ENCODE peak calls at places on chromosomes 3 and 15, in five cellular contexts. Q is NT2/D1, B is HepG2, L is GM12878, C is H1. H is an unnamed sample.

GRCh38 chr3:53231532-53232511 is 24.0 kb downstream of the TKT start:
- DNase-seq in L (no peak), B (no peak), C (no peak), Q (no peak), H (peak)

GRCh38 chr3:38131621-38132369 is 5.1 kb downstream of the ACAA1 start:
- DNase-seq in B (no peak), Q (no peak), C (peak), L (no peak), H (peak)

GRCh38 chr15:57910672-57911071 is 154.8 kb downstream of the ALDH1A2 start:
- DNase-seq in L (no peak), Q (no peak), B (no peak), C (no peak), H (no peak)

GRCh38 chr3:179957264-179957845 is 79.4 kb downstream of the PEX5L start:
- DNase-seq in L (no peak), C (no peak), Q (no peak), B (no peak), H (no peak)

GRCh38 chr3:14957933-14958332 is 10.6 kb downstream of the NR2C2 start:
- DNase-seq in Q (no peak), C (no peak), L (no peak), B (no peak), H (no peak)

GRCh38 chr3:184336484-184337230 is 743 bp upstream of the FAM131A start:
- DNase-seq in B (peak), Q (peak), L (no peak), C (peak), H (peak)

GRCh38 chr3:36907911-36908646 is 36.8 kb downstream of the TRANK1 start:
- DNase-seq in B (peak), Q (no peak), C (no peak), L (peak), H (no peak)

GRCh38 chr3:126854666-126855065 is 128.2 kb upstream of the PLXNA1 start:
- DNase-seq in B (no peak), Q (no peak), C (peak), L (no peak), H (no peak)

GRCh38 chr15:58473720-58474119 is 41.9 kb downstream of the LIPC start:
- DNase-seq in Q (no peak), L (peak), B (no peak), C (no peak), H (no peak)

GRCh38 chr3:183582161-183582560 is 26.7 kb upstream of the KLHL6 start:
- DNase-seq in L (no peak), B (no peak), C (no peak), Q (no peak), H (no peak)

GRCh38 chr3:126053513-126053912 is 30.4 kb downstream of the SLC41A3 start:
- DNase-seq in Q (no peak), B (peak), L (no peak), C (no peak), H (no peak)

GRCh38 chr3:52534281-52535183 is 875 bp upstream of the NT5DC2 start:
- DNase-seq in C (no peak), L (no peak), B (peak), Q (no peak), H (no peak)

GRCh38 chr3:11239796-11240195 is 32.4 kb upstream of the ATG7 start:
- DNase-seq in B (no peak), C (no peak), L (no peak), Q (no peak), H (no peak)

GRCh38 chr15:55289573-55290360 is at the start of gene RAB27A:
- DNase-seq in L (no peak), Q (peak), B (peak), C (peak), H (peak)

GRCh38 chr3:134517796-134518195 is 31.9 kb downstream of the CEP63 start:
- DNase-seq in C (no peak), L (no peak), Q (no peak), B (no peak), H (no peak)

GRCh38 chr3:184679056-184679502 is 32.8 kb downstream of the MAGEF1 start:
- DNase-seq in B (no peak), Q (no peak), C (peak), L (no peak), H (no peak)

GRCh38 chr15:41971089-41971892 is 1.1 kb downstream of the EHD4 start:
- DNase-seq in C (no peak), Q (no peak), B (peak), L (peak), H (peak)

GRCh38 chr3:141076821-141077571 is 25.8 kb downstream of the SPSB4 start:
- DNase-seq in C (no peak), L (no peak), Q (no peak), B (no peak), H (peak)

GRCh38 chr3:39978293-39978692 is 168.9 kb downstream of the MYRIP start:
- DNase-seq in L (no peak), Q (no peak), C (no peak), B (no peak), H (no peak)

GRCh38 chr15:91537868-91538267 is 315.6 kb upstream of the SLCO3A1 start:
- DNase-seq in L (no peak), C (no peak), B (no peak), Q (no peak), H (no peak)

GRCh38 chr3:11611271-11611893 is 32.3 kb downstream of the VGLL4 start:
- DNase-seq in B (no peak), Q (no peak), C (no peak), L (no peak), H (no peak)

GRCh38 chr3:23319913-23320312 is 116.8 kb downstream of the UBE2E2 start:
- DNase-seq in L (no peak), Q (no peak), B (no peak), C (no peak), H (no peak)

GRCh38 chr15:92839696-92840095 is 60.4 kb upstream of the CHD2 start:
- DNase-seq in B (no peak), C (no peak), L (no peak), Q (no peak), H (no peak)

GRCh38 chr15:35751421-35752133 is 205.6 kb upstream of the DPH6 start:
- DNase-seq in C (peak), Q (peak), B (peak), L (peak), H (peak)

DNA sequence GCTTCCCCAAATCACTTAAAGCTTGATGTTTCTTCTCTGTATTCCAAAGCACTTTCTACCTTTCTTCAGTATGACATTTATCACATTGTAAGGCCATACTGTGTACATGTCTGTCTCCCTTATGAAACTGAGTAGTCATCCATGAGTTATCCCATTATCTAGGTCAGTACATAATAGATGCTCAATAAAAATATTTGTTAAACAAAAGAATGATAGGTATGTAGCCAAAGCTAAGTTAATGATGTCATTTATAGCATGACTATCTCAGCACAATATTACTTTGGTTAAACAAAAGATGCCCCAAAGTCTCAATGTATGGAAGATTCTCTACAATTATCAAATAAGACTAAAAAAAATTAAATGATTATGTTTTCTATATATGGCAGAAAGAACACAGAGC is 3.1 kb upstream of the TMCO5A start:
- DNase-seq in B (no peak), L (no peak), Q (no peak), C (no peak), H (no peak)
- TF ChIP-seq SUZ12 in B (no peak), L (no peak), Q (no peak), C (no peak), H (no peak)

GRCh38 chr15:40146037-40146436 is 14.8 kb upstream of the BUB1B start:
- DNase-seq in L (no peak), B (no peak), C (peak), Q (no peak), H (no peak)
- TF ChIP-seq SUZ12 in L (no peak), B (no peak), C (no peak), Q (no peak), H (no peak)

GRCh38 chr3:63970596-63971468 is 52.5 kb downstream of the PSMD6 start:
- DNase-seq in L (no peak), C (no peak), Q (no peak), B (peak), H (no peak)
- TF ChIP-seq SUZ12 in L (no peak), C (no peak), Q (no peak), B (no peak), H (no peak)

DNA sequence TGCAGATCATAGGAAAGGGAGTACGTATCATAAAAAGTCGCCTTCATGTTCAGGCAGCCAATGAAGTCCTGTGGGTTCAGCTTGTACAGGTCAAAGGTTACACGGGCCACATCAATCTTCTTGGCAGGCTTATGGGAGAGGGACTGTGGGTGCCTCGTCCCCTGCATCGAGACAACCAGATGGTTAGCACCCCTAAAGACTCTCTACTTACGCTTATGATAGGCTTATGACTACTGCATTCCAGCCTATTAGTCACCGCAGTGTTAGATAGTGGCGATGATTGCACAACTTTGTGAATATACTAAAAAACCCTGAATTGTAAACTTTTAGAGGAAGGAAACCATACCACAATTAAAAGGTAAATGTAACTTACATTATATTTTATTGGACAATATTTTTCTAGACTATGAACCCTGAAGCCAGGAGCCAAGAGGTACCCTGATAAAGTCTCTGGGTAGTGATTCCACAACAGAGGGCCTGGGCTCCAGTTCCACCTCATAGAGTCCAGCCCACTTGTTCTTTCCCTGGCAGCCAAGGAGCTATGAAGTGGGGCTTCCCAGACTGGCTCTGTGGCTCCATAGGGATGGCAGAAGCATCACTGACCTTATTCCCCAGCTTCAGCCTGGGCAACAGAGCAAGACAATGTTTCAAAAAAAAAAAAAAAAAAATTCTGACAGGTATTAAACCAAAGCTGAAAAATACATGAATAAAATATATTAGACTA is 2.5 kb upstream of the FANCD2 start:
- DNase-seq in L (no peak), Q (no peak), B (no peak), C (no peak), H (no peak)
- TF ChIP-seq SUZ12 in L (no peak), Q (no peak), B (no peak), C (no peak), H (no peak)

DNA sequence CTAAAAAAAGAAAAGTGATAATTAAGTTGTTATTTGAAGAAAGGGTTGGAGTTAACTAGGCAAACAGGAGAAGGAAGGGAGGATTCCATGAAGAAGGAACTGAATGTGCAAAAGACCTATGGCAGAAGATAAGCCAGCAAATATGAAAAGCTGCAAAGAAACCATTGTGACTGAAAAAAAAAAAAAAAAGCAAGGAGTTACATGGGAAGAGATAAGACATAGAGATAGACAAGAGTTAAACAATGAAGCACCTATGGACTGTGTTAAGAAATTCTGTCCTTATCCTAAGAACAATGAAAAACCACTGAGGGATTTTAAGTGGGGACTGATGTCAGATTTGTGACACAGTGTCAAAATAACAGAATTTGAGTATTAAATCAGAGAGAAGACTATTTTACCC is 17.0 kb downstream of the ZNF280D start:
- DNase-seq in Q (no peak), L (no peak), B (no peak), C (no peak), H (no peak)
- TF ChIP-seq SUZ12 in Q (no peak), L (no peak), B (no peak), C (no peak), H (no peak)

GRCh38 chr15:22978691-22979068 is 1.5 kb downstream of the CYFIP1 start:
- DNase-seq in Q (no peak), C (no peak), B (no peak), L (no peak), H (no peak)
- TF ChIP-seq SUZ12 in Q (no peak), C (no peak), B (no peak), L (no peak), H (no peak)

GRCh38 chr3:45280227-45280626 is 54.1 kb upstream of the TMEM158 start:
- DNase-seq in Q (no peak), B (no peak), C (no peak), L (no peak), H (no peak)

GRCh38 chr3:45280971-45281370 is 54.9 kb upstream of the TMEM158 start:
- DNase-seq in C (no peak), Q (no peak), B (no peak), L (no peak), H (no peak)

GRCh38 chr3:45275006-45275704 is 49.1 kb upstream of the TMEM158 start:
- DNase-seq in Q (peak), B (no peak), C (no peak), L (no peak), H (no peak)

GRCh38 chr3:45273681-45274515 is 47.8 kb upstream of the TMEM158 start:
- DNase-seq in B (no peak), L (no peak), Q (no peak), C (no peak), H (no peak)

GRCh38 chr3:45277636-45278035 is 51.5 kb upstream of the TMEM158 start:
- DNase-seq in L (no peak), C (no peak), B (no peak), Q (no peak), H (no peak)
- TF ChIP-seq SUZ12 in L (no peak), C (no peak), B (no peak), Q (no peak), H (no peak)

GRCh38 chr15:100863406-100864198 is 16.0 kb upstream of the ALDH1A3 start:
- DNase-seq in C (no peak), B (no peak), Q (no peak), L (no peak), H (no peak)
- TF ChIP-seq SUZ12 in C (no peak), B (no peak), Q (no peak), L (no peak), H (no peak)

H was measured in HEK293T.